ENCODE peak calls at places on chromosomes 13 and 19, in eight cellular contexts. E is ovary; U is Caco-2; V is Panc1; R is effector memory CD4-positive, alpha-beta T cell; B is transverse colon; H is heart right ventricle; N is stomach. W is an unnamed sample.

GRCh38 chr13:80029170-80029569 is 311.8 kb downstream of the SPRY2 start:
- DNase-seq in E (no peak), U (no peak), V (no peak), R (no peak), B (no peak), H (no peak), N (no peak), W (no peak)

GRCh38 chr19:35596366-35596999 is 10.5 kb downstream of the PMIS2 start:
- DNase-seq in E (no peak), U (no peak), V (no peak), R (no peak), B (no peak), H (no peak), N (no peak), W (peak; percentile 75)

GRCh38 chr19:17766543-17767131 is 15.4 kb downstream of the FCHO1 start:
- DNase-seq in E (peak; percentile 84), U (peak; percentile 86), V (no peak), R (no peak), B (peak; percentile 94), H (peak; percentile 70), N (peak; percentile 89), W (peak; percentile 89)

GRCh38 chr13:69935043-69935442 is 172.6 kb upstream of the ATXN8OS start:
- DNase-seq in E (no peak), U (peak; percentile 16), V (no peak), R (no peak), B (no peak), H (no peak), N (no peak), W (no peak)

GRCh38 chr13:43879323-43880181 is at the start of the genes CCDC122 and LACC1:
- DNase-seq in E (peak; percentile 80), U (peak; percentile 90), V (no peak), R (peak; percentile 68), B (peak; percentile 88), H (peak; percentile 79), N (peak; percentile 87), W (peak; percentile 88)

GRCh38 chr19:1799695-1800342 is 12.3 kb downstream of the ATP8B3 start:
- DNase-seq in E (no peak), U (no peak), V (no peak), R (no peak), B (no peak), H (no peak), N (no peak), W (no peak)

GRCh38 chr19:35144600-35145436 is 1.8 kb downstream of the FXYD7 start:
- DNase-seq in E (peak; percentile 34), U (peak; percentile 82), V (no peak), R (no peak), B (peak; percentile 84), H (no peak), N (peak; percentile 76), W (peak; percentile 88)

GRCh38 chr13:20633802-20634201 is 66.8 kb downstream of the IFT88 start:
- DNase-seq in E (no peak), U (no peak), V (no peak), R (no peak), B (no peak), H (no peak), N (no peak), W (no peak)

GRCh38 chr13:113151745-113152707 is 6.4 kb upstream of the PROZ start:
- DNase-seq in E (peak; percentile 46), U (no peak), V (no peak), R (no peak), B (no peak), H (no peak), N (no peak), W (peak; percentile 69)

GRCh38 chr19:6161271-6161850 is 25.9 kb downstream of the ACSBG2 start:
- DNase-seq in E (no peak), U (peak; percentile 19), V (no peak), R (peak; percentile 29), B (peak; percentile 13), H (peak; percentile 63), N (no peak), W (peak; percentile 68)

GRCh38 chr13:78609464-78610205 is 6.3 kb upstream of the POU4F1 start:
- DNase-seq in E (no peak), U (peak; percentile 35), V (no peak), R (no peak), B (no peak), H (no peak), N (no peak), W (peak; percentile 80)

GRCh38 chr13:44306401-44307192 is 67.0 kb upstream of the SERP2 start:
- DNase-seq in E (peak; percentile 83), U (no peak), V (peak; percentile 47), R (no peak), B (peak; percentile 63), H (peak; percentile 89), N (peak; percentile 77), W (peak; percentile 27)

GRCh38 chr19:12217332-12217731 is 54.4 kb downstream of the ZNF136 start:
- DNase-seq in E (no peak), U (no peak), V (no peak), R (no peak), B (no peak), H (no peak), N (no peak), W (no peak)

GRCh38 chr19:17202249-17202648 is 12.9 kb upstream of the USE1 start:
- DNase-seq in E (no peak), U (no peak), V (no peak), R (no peak), B (no peak), H (no peak), N (no peak), W (peak; percentile 75)

GRCh38 chr13:78595819-78596700 is 7.3 kb downstream of the POU4F1 start:
- DNase-seq in E (no peak), U (no peak), V (no peak), R (no peak), B (no peak), H (no peak), N (no peak), W (peak; percentile 92)

GRCh38 chr19:10891360-10892108 is 20.2 kb downstream of the CARM1 start:
- DNase-seq in E (peak; percentile 66), U (no peak), V (no peak), R (no peak), B (peak; percentile 84), H (no peak), N (peak; percentile 29), W (no peak)

GRCh38 chr19:42285988-42286348 is 16.0 kb upstream of the PRR19 start:
- DNase-seq in E (no peak), U (no peak), V (no peak), R (no peak), B (no peak), H (no peak), N (no peak), W (no peak)

GRCh38 chr19:42285546-42285945 is 16.4 kb upstream of the PRR19 start:
- DNase-seq in E (peak; percentile 53), U (no peak), V (no peak), R (no peak), B (no peak), H (peak; percentile 29), N (no peak), W (no peak)

GRCh38 chr19:42287017-42287825 is 14.7 kb upstream of the PRR19 start:
- DNase-seq in E (peak; percentile 40), U (no peak), V (no peak), R (no peak), B (no peak), H (peak; percentile 4), N (no peak), W (no peak)

GRCh38 chr19:42287826-42288107 is 14.2 kb upstream of the PRR19 start:
- DNase-seq in E (no peak), U (no peak), V (no peak), R (no peak), B (no peak), H (no peak), N (no peak), W (no peak)

DNA sequence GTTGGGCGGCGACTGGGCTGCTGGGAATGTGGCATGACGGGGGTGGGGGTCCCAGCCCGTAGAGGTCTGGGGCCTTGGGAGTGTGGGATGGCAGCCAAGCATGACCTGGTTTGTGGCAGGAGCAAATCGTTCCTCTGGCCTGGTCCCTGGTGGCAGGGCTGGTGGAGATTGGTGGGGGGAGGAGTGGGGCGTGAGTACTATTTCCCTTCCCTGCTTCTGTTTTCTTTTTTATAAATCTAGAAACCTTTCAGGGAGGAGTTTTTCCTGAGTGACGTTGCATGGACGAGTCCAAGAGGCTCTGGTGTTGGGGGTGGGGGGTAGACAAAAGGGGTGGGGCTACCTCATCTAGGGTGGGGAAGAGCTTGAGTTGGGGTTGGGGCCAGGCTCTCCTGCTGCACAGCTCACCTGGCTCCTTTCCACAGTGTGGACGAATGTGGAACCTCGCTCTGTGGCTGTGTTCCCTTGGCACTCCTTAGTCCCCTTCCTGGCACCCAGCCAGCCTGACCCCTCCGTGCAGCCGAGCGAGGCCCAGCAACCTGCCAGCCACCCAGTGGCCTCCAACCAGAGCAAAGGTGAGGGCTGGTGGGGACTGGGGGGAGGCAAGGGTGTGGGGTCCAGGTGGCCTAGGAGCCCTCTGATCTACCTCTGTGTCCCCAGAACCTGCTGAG is 15.4 kb upstream of the PRR19 start:
- DNase-seq in E (peak; percentile 79), U (no peak), V (no peak), R (no peak), B (no peak), H (peak; percentile 54), N (peak; percentile 70), W (no peak)
- H3K4me3 ChIP-seq in E (peak overlapping the region; percentile 17), U (no peak overlapping the region), V (no peak overlapping the region), R (no peak overlapping the region), B (peak overlapping the region; percentile 11), H (peak overlapping the region; percentile 63), N (no peak overlapping the region), W (no peak overlapping the region)

GRCh38 chr13:91353494-91353893 is 6.0 kb downstream of the MIR17HG start:
- DNase-seq in E (no peak), U (no peak), V (no peak), R (no peak), B (no peak), H (no peak), N (no peak), W (no peak)
- H3K36me3 ChIP-seq in E (no peaks in the 10 kb centered on the region), U (peaks cover 4% of the 10 kb centered on the region), V (peaks cover 58% of the 10 kb centered on the region), R (peaks cover 32% of the 10 kb centered on the region), B (peaks cover 9% of the 10 kb centered on the region), H (no peaks in the 10 kb centered on the region), N (peaks cover 70% of the 10 kb centered on the region), W (peaks cover 36% of the 10 kb centered on the region)

GRCh38 chr19:50820549-50821247 is 2.9 kb downstream of the KLK1 start:
- DNase-seq in E (no peak), U (no peak), V (no peak), R (no peak), B (peak; percentile 85), H (peak; percentile 24), N (no peak), W (peak; percentile 82)
- H3K4me3 ChIP-seq in E (no peak overlapping the region), U (no peak overlapping the region), V (no peak overlapping the region), R (no peak overlapping the region), B (peak overlapping the region; percentile 41), H (no peak overlapping the region), N (no peak overlapping the region), W (peak overlapping the region; percentile 27)

GRCh38 chr19:32650671-32651070 is 24.3 kb downstream of the ANKRD27 start:
- DNase-seq in E (no peak), U (no peak), V (no peak), R (no peak), B (no peak), H (no peak), N (no peak), W (no peak)

GRCh38 chr19:32647361-32647760 is 27.6 kb downstream of the ANKRD27 start:
- DNase-seq in E (no peak), U (no peak), V (no peak), R (no peak), B (no peak), H (no peak), N (no peak), W (no peak)

GRCh38 chr19:32651729-32652140 is 23.2 kb downstream of the ANKRD27 start:
- DNase-seq in E (no peak), U (no peak), V (no peak), R (no peak), B (peak; percentile 49), H (peak; percentile 36), N (peak; percentile 30), W (peak; percentile 94)

GRCh38 chr19:32646556-32646955 is 28.4 kb downstream of the ANKRD27 start:
- DNase-seq in E (no peak), U (no peak), V (no peak), R (no peak), B (no peak), H (no peak), N (no peak), W (no peak)

GRCh38 chr19:32649751-32650150 is 25.2 kb downstream of the ANKRD27 start:
- DNase-seq in E (no peak), U (no peak), V (no peak), R (no peak), B (no peak), H (peak; percentile 56), N (no peak), W (peak; percentile 8)
- H3K36me3 ChIP-seq in E (no peaks in the 10 kb centered on the region), U (peaks cover 4% of the 10 kb centered on the region), V (peaks cover 5% of the 10 kb centered on the region), R (peaks cover 27% of the 10 kb centered on the region), B (peaks cover 30% of the 10 kb centered on the region), H (no peaks in the 10 kb centered on the region), N (peaks cover 64% of the 10 kb centered on the region), W (peaks cover 4% of the 10 kb centered on the region)

W was measured in H7.